ENCODE peak calls at places on chromosomes 7 and 10, in seven cellular contexts. One of them, this sample, is unnamed.

GRCh38 chr7:149126662-149127321 is 668 bp upstream of the ZNF425 start:
- DNase-seq in gastrocnemius medialis: peak
- DNase-seq in H1: no peak
- DNase-seq in colonic mucosa: peak
- DNase-seq in HCT116: no peak
- DNase-seq in lung: peak
- DNase-seq in AG04450: no peak
- DNase-seq in this sample: peak

GRCh38 chr7:91620827-91621226 is 259.7 kb downstream of the MTERF1 start:
- DNase-seq in gastrocnemius medialis: no peak
- DNase-seq in AG04450: no peak
- DNase-seq in H1: no peak
- DNase-seq in lung: no peak
- DNase-seq in HCT116: no peak
- DNase-seq in colonic mucosa: no peak
- DNase-seq in this sample: no peak

GRCh38 chr7:123022576-123022975 is 27.1 kb upstream of the TAS2R16 start:
- DNase-seq in lung: no peak
- DNase-seq in colonic mucosa: no peak
- DNase-seq in gastrocnemius medialis: no peak
- DNase-seq in H1: no peak
- DNase-seq in AG04450: no peak
- DNase-seq in HCT116: no peak
- DNase-seq in this sample: peak

GRCh38 chr10:113534428-113534827 is 18.4 kb upstream of the HABP2 start:
- DNase-seq in lung: no peak
- DNase-seq in HCT116: no peak
- DNase-seq in H1: no peak
- DNase-seq in colonic mucosa: no peak
- DNase-seq in AG04450: no peak
- DNase-seq in gastrocnemius medialis: no peak
- DNase-seq in this sample: no peak

GRCh38 chr10:60664859-60665258 is 113.4 kb upstream of the CDK1 start:
- DNase-seq in colonic mucosa: no peak
- DNase-seq in HCT116: no peak
- DNase-seq in lung: no peak
- DNase-seq in AG04450: no peak
- DNase-seq in H1: no peak
- DNase-seq in gastrocnemius medialis: no peak
- DNase-seq in this sample: no peak

GRCh38 chr10:6659451-6659850 is 79.4 kb upstream of the PRKCQ start:
- DNase-seq in colonic mucosa: no peak
- DNase-seq in H1: no peak
- DNase-seq in lung: no peak
- DNase-seq in HCT116: no peak
- DNase-seq in AG04450: no peak
- DNase-seq in gastrocnemius medialis: no peak
- DNase-seq in this sample: peak

GRCh38 chr10:26048756-26049155 is 114.7 kb downstream of the MYO3A start:
- DNase-seq in colonic mucosa: no peak
- DNase-seq in HCT116: no peak
- DNase-seq in H1: no peak
- DNase-seq in lung: no peak
- DNase-seq in AG04450: no peak
- DNase-seq in gastrocnemius medialis: no peak
- DNase-seq in this sample: no peak

GRCh38 chr10:60572511-60573194 is 183.0 kb upstream of the ANK3 start:
- DNase-seq in lung: no peak
- DNase-seq in H1: peak
- DNase-seq in HCT116: no peak
- DNase-seq in colonic mucosa: peak
- DNase-seq in gastrocnemius medialis: peak
- DNase-seq in AG04450: peak
- DNase-seq in this sample: peak

GRCh38 chr10:95987685-95988426 is 55.5 kb upstream of the CCNJ start:
- DNase-seq in HCT116: no peak
- DNase-seq in H1: no peak
- DNase-seq in lung: no peak
- DNase-seq in gastrocnemius medialis: no peak
- DNase-seq in colonic mucosa: no peak
- DNase-seq in AG04450: no peak
- DNase-seq in this sample: no peak

GRCh38 chr10:122113161-122113944 is 124.4 kb downstream of the TACC2 start:
- DNase-seq in colonic mucosa: peak
- DNase-seq in lung: peak
- DNase-seq in AG04450: peak
- DNase-seq in H1: no peak
- DNase-seq in HCT116: peak
- DNase-seq in gastrocnemius medialis: peak
- DNase-seq in this sample: no peak

GRCh38 chr10:3811331-3811870 is 26.4 kb upstream of the KLF6 start:
- DNase-seq in colonic mucosa: no peak
- DNase-seq in AG04450: no peak
- DNase-seq in gastrocnemius medialis: peak
- DNase-seq in HCT116: no peak
- DNase-seq in lung: no peak
- DNase-seq in H1: no peak
- DNase-seq in this sample: peak

GRCh38 chr10:124354411-124355382 is 64.0 kb downstream of the OAT start:
- DNase-seq in colonic mucosa: peak
- DNase-seq in HCT116: peak
- DNase-seq in lung: peak
- DNase-seq in AG04450: peak
- DNase-seq in H1: no peak
- DNase-seq in gastrocnemius medialis: no peak
- DNase-seq in this sample: peak

GRCh38 chr10:98248018-98248417 is 20.0 kb downstream of the LOXL4 start:
- DNase-seq in H1: no peak
- DNase-seq in lung: no peak
- DNase-seq in HCT116: no peak
- DNase-seq in colonic mucosa: no peak
- DNase-seq in AG04450: no peak
- DNase-seq in gastrocnemius medialis: no peak
- DNase-seq in this sample: no peak

GRCh38 chr7:139993169-139993568 is 69.6 kb downstream of the PARP12 start:
- DNase-seq in H1: no peak
- DNase-seq in AG04450: no peak
- DNase-seq in lung: no peak
- DNase-seq in HCT116: no peak
- DNase-seq in colonic mucosa: no peak
- DNase-seq in gastrocnemius medialis: no peak
- DNase-seq in this sample: no peak

GRCh38 chr10:6737080-6737641 is 157.1 kb upstream of the PRKCQ start:
- DNase-seq in colonic mucosa: no peak
- DNase-seq in gastrocnemius medialis: peak
- DNase-seq in AG04450: no peak
- DNase-seq in HCT116: peak
- DNase-seq in H1: peak
- DNase-seq in lung: no peak
- DNase-seq in this sample: peak

GRCh38 chr10:30294506-30295280 is 54.4 kb downstream of the MTPAP start:
- DNase-seq in HCT116: no peak
- DNase-seq in H1: no peak
- DNase-seq in colonic mucosa: no peak
- DNase-seq in AG04450: no peak
- DNase-seq in lung: no peak
- DNase-seq in gastrocnemius medialis: no peak
- DNase-seq in this sample: no peak

GRCh38 chr10:84540617-84541288 is 212.4 kb downstream of the CCSER2 start:
- DNase-seq in H1: no peak
- DNase-seq in lung: peak
- DNase-seq in HCT116: no peak
- DNase-seq in gastrocnemius medialis: peak
- DNase-seq in AG04450: no peak
- DNase-seq in colonic mucosa: peak
- DNase-seq in this sample: peak

GRCh38 chr10:23496727-23497126 is 57.9 kb downstream of the OTUD1 start:
- DNase-seq in AG04450: no peak
- DNase-seq in colonic mucosa: no peak
- DNase-seq in gastrocnemius medialis: no peak
- DNase-seq in H1: no peak
- DNase-seq in lung: no peak
- DNase-seq in HCT116: no peak
- DNase-seq in this sample: no peak

GRCh38 chr10:44972874-44973306 is 5.7 kb downstream of the DEPP1 start:
- DNase-seq in gastrocnemius medialis: no peak
- DNase-seq in colonic mucosa: no peak
- DNase-seq in H1: no peak
- DNase-seq in HCT116: no peak
- DNase-seq in AG04450: no peak
- DNase-seq in lung: no peak
- DNase-seq in this sample: no peak

GRCh38 chr10:44971935-44972792 is 6.4 kb downstream of the DEPP1 start:
- DNase-seq in lung: no peak
- DNase-seq in gastrocnemius medialis: no peak
- DNase-seq in HCT116: no peak
- DNase-seq in H1: no peak
- DNase-seq in AG04450: no peak
- DNase-seq in colonic mucosa: no peak
- DNase-seq in this sample: no peak

GRCh38 chr10:44974082-44974627 is 4.5 kb downstream of the DEPP1 start:
- DNase-seq in lung: no peak
- DNase-seq in HCT116: no peak
- DNase-seq in colonic mucosa: no peak
- DNase-seq in AG04450: no peak
- DNase-seq in gastrocnemius medialis: no peak
- DNase-seq in H1: no peak
- DNase-seq in this sample: no peak

GRCh38 chr10:44974628-44975431 is 3.8 kb downstream of the DEPP1 start:
- DNase-seq in colonic mucosa: peak
- DNase-seq in H1: no peak
- DNase-seq in gastrocnemius medialis: peak
- DNase-seq in AG04450: no peak
- DNase-seq in HCT116: peak
- DNase-seq in lung: peak
- DNase-seq in this sample: no peak

GRCh38 chr10:44973323-44974081 is 5.1 kb downstream of the DEPP1 start:
- DNase-seq in lung: no peak
- DNase-seq in H1: no peak
- DNase-seq in HCT116: no peak
- DNase-seq in AG04450: no peak
- DNase-seq in colonic mucosa: no peak
- DNase-seq in gastrocnemius medialis: peak
- DNase-seq in this sample: no peak
- H3K27ac ChIP-seq in lung: peak
- H3K27ac ChIP-seq in H1: no peak
- H3K27ac ChIP-seq in HCT116: no peak
- H3K27ac ChIP-seq in AG04450: no peak
- H3K27ac ChIP-seq in colonic mucosa: no peak
- H3K27ac ChIP-seq in gastrocnemius medialis: peak
- H3K27ac ChIP-seq in this sample: no peak

GRCh38 chr10:79331709-79332108 is 15.6 kb upstream of the PPIF start:
- DNase-seq in AG04450: peak
- DNase-seq in gastrocnemius medialis: no peak
- DNase-seq in lung: no peak
- DNase-seq in HCT116: no peak
- DNase-seq in H1: no peak
- DNase-seq in colonic mucosa: no peak
- DNase-seq in this sample: peak
- H3K27ac ChIP-seq in AG04450: peak
- H3K27ac ChIP-seq in gastrocnemius medialis: no peak
- H3K27ac ChIP-seq in lung: no peak
- H3K27ac ChIP-seq in HCT116: no peak
- H3K27ac ChIP-seq in H1: no peak
- H3K27ac ChIP-seq in colonic mucosa: no peak
- H3K27ac ChIP-seq in this sample: peak

DNA sequence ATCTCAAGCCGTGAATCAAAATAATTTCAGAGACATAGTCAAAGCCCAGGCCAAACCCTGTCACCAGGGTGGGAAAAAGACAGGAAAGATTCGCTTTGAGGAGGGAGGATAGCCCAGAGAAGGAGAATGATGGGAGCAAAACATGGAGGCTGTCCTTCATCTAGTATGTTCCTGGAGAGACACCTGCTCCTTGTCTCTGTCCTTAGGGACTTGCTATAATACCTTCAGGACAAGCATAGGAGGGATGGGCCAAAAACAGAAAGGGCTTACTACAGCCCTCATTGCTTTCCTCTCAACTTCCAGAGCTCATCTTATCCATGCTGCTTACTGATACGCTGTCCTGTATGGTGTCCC is 593.7 kb downstream of the LRMDA start:
- DNase-seq in HCT116: no peak
- DNase-seq in H1: no peak
- DNase-seq in colonic mucosa: no peak
- DNase-seq in gastrocnemius medialis: no peak
- DNase-seq in AG04450: no peak
- DNase-seq in lung: no peak
- DNase-seq in this sample: no peak
- H3K27ac ChIP-seq in HCT116: no peak
- H3K27ac ChIP-seq in H1: no peak
- H3K27ac ChIP-seq in colonic mucosa: no peak
- H3K27ac ChIP-seq in gastrocnemius medialis: no peak
- H3K27ac ChIP-seq in AG04450: no peak
- H3K27ac ChIP-seq in lung: no peak
- H3K27ac ChIP-seq in this sample: no peak

GRCh38 chr10:110773693-110774068 is 98.0 kb upstream of the PDCD4 start:
- DNase-seq in AG04450: no peak
- DNase-seq in colonic mucosa: no peak
- DNase-seq in lung: no peak
- DNase-seq in gastrocnemius medialis: no peak
- DNase-seq in HCT116: no peak
- DNase-seq in H1: no peak
- DNase-seq in this sample: no peak
- H3K27ac ChIP-seq in AG04450: no peak
- H3K27ac ChIP-seq in colonic mucosa: peak
- H3K27ac ChIP-seq in lung: no peak
- H3K27ac ChIP-seq in gastrocnemius medialis: peak
- H3K27ac ChIP-seq in HCT116: peak
- H3K27ac ChIP-seq in H1: no peak
- H3K27ac ChIP-seq in this sample: no peak

DNA sequence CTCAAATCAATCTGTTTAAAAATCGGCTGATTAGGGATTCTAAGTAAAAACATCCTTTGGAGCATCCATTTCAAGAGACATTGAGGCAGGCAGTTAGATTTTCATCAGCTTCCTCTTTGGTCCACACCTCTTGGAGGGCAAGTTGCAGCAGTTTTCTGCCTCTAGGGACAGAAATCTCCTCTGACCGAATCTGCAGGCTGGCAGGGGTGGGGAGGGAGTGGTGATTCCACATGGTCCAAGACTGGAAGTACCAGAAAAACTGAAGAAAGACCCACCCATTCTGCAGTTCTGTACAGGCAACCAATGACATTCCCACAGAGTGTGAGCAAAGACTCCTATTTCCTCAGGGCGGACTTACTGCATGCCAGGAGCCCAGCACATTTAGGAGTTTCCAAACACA is 29.0 kb downstream of the FGFBP3 start:
- DNase-seq in HCT116: no peak
- DNase-seq in colonic mucosa: peak
- DNase-seq in H1: no peak
- DNase-seq in AG04450: no peak
- DNase-seq in gastrocnemius medialis: no peak
- DNase-seq in lung: no peak
- DNase-seq in this sample: peak
- H3K27ac ChIP-seq in HCT116: no peak
- H3K27ac ChIP-seq in colonic mucosa: no peak
- H3K27ac ChIP-seq in H1: no peak
- H3K27ac ChIP-seq in AG04450: no peak
- H3K27ac ChIP-seq in gastrocnemius medialis: no peak
- H3K27ac ChIP-seq in lung: no peak
- H3K27ac ChIP-seq in this sample: no peak

GRCh38 chr10:72523932-72524396 is 101.9 kb downstream of the MICU1 start:
- DNase-seq in lung: no peak
- DNase-seq in H1: no peak
- DNase-seq in AG04450: no peak
- DNase-seq in gastrocnemius medialis: no peak
- DNase-seq in colonic mucosa: no peak
- DNase-seq in HCT116: no peak
- DNase-seq in this sample: no peak
- H3K27ac ChIP-seq in lung: no peak
- H3K27ac ChIP-seq in H1: no peak
- H3K27ac ChIP-seq in AG04450: no peak
- H3K27ac ChIP-seq in gastrocnemius medialis: no peak
- H3K27ac ChIP-seq in colonic mucosa: no peak
- H3K27ac ChIP-seq in HCT116: no peak
- H3K27ac ChIP-seq in this sample: no peak

This sample was measured in foreskin keratinocyte.